ENCODE peak calls at places on chromosomes 2 and 18, in nine cellular contexts. One of them, this sample, is unnamed.

GRCh38 chr2:180063494-180063893 is 56.4 kb upstream of the CWC22 start:
- DNase-seq in CD8-positive, alpha-beta T cell: no peak
- DNase-seq in body of pancreas: no peak
- DNase-seq in uterus: no peak
- DNase-seq in psoas muscle: no peak
- DNase-seq in foreskin fibroblast: no peak
- DNase-seq in PC-3: no peak
- DNase-seq in MM.1S: no peak
- DNase-seq in epithelial cell of esophagus: no peak
- DNase-seq in this sample: no peak

GRCh38 chr2:232345251-232345650 is 33.3 kb upstream of the ALPP start:
- DNase-seq in MM.1S: no peak
- DNase-seq in psoas muscle: peak
- DNase-seq in epithelial cell of esophagus: no peak
- DNase-seq in CD8-positive, alpha-beta T cell: no peak
- DNase-seq in foreskin fibroblast: no peak
- DNase-seq in uterus: no peak
- DNase-seq in body of pancreas: no peak
- DNase-seq in PC-3: no peak
- DNase-seq in this sample: no peak

GRCh38 chr2:159744363-159744762 is 32.1 kb downstream of the MARCHF7 start:
- DNase-seq in epithelial cell of esophagus: no peak
- DNase-seq in uterus: no peak
- DNase-seq in MM.1S: no peak
- DNase-seq in CD8-positive, alpha-beta T cell: no peak
- DNase-seq in foreskin fibroblast: no peak
- DNase-seq in body of pancreas: no peak
- DNase-seq in PC-3: no peak
- DNase-seq in psoas muscle: no peak
- DNase-seq in this sample: no peak

GRCh38 chr2:139478191-139478914 is 698.2 kb upstream of the NXPH2 start:
- DNase-seq in foreskin fibroblast: no peak
- DNase-seq in psoas muscle: no peak
- DNase-seq in uterus: no peak
- DNase-seq in CD8-positive, alpha-beta T cell: no peak
- DNase-seq in body of pancreas: no peak
- DNase-seq in PC-3: peak
- DNase-seq in MM.1S: no peak
- DNase-seq in epithelial cell of esophagus: no peak
- DNase-seq in this sample: no peak

GRCh38 chr2:214034417-214034816 is 376.4 kb upstream of the VWC2L start:
- DNase-seq in foreskin fibroblast: no peak
- DNase-seq in epithelial cell of esophagus: no peak
- DNase-seq in MM.1S: no peak
- DNase-seq in PC-3: no peak
- DNase-seq in body of pancreas: no peak
- DNase-seq in uterus: no peak
- DNase-seq in CD8-positive, alpha-beta T cell: no peak
- DNase-seq in psoas muscle: no peak
- DNase-seq in this sample: no peak

GRCh38 chr2:190637903-190638618 is 10.8 kb upstream of the NAB1 start:
- DNase-seq in uterus: peak
- DNase-seq in MM.1S: no peak
- DNase-seq in body of pancreas: peak
- DNase-seq in PC-3: no peak
- DNase-seq in CD8-positive, alpha-beta T cell: no peak
- DNase-seq in epithelial cell of esophagus: no peak
- DNase-seq in foreskin fibroblast: no peak
- DNase-seq in psoas muscle: peak
- DNase-seq in this sample: no peak

GRCh38 chr2:189858301-189858700 is 74.1 kb downstream of the PMS1 start:
- DNase-seq in psoas muscle: no peak
- DNase-seq in foreskin fibroblast: no peak
- DNase-seq in PC-3: no peak
- DNase-seq in epithelial cell of esophagus: no peak
- DNase-seq in MM.1S: no peak
- DNase-seq in CD8-positive, alpha-beta T cell: no peak
- DNase-seq in uterus: no peak
- DNase-seq in body of pancreas: no peak
- DNase-seq in this sample: no peak

GRCh38 chr2:24329700-24330099 is 30.6 kb downstream of the ITSN2 start:
- DNase-seq in psoas muscle: no peak
- DNase-seq in PC-3: no peak
- DNase-seq in foreskin fibroblast: no peak
- DNase-seq in body of pancreas: no peak
- DNase-seq in CD8-positive, alpha-beta T cell: no peak
- DNase-seq in MM.1S: no peak
- DNase-seq in epithelial cell of esophagus: no peak
- DNase-seq in uterus: no peak
- DNase-seq in this sample: peak

GRCh38 chr2:132415256-132416079 is 1.1 kb upstream of the GPR39 start:
- DNase-seq in foreskin fibroblast: peak
- DNase-seq in psoas muscle: no peak
- DNase-seq in PC-3: peak
- DNase-seq in MM.1S: no peak
- DNase-seq in body of pancreas: no peak
- DNase-seq in uterus: peak
- DNase-seq in CD8-positive, alpha-beta T cell: no peak
- DNase-seq in epithelial cell of esophagus: peak
- DNase-seq in this sample: no peak

GRCh38 chr2:72457801-72458516 is 310.3 kb upstream of the CYP26B1 start:
- DNase-seq in foreskin fibroblast: peak
- DNase-seq in MM.1S: no peak
- DNase-seq in CD8-positive, alpha-beta T cell: no peak
- DNase-seq in psoas muscle: no peak
- DNase-seq in epithelial cell of esophagus: peak
- DNase-seq in PC-3: peak
- DNase-seq in body of pancreas: no peak
- DNase-seq in uterus: no peak
- DNase-seq in this sample: no peak

GRCh38 chr2:129796216-129796615 is 183.2 kb upstream of the RAB6C start:
- DNase-seq in body of pancreas: no peak
- DNase-seq in epithelial cell of esophagus: no peak
- DNase-seq in uterus: no peak
- DNase-seq in CD8-positive, alpha-beta T cell: no peak
- DNase-seq in psoas muscle: no peak
- DNase-seq in foreskin fibroblast: no peak
- DNase-seq in PC-3: no peak
- DNase-seq in MM.1S: no peak
- DNase-seq in this sample: no peak

GRCh38 chr2:7552825-7553550 is 635.8 kb downstream of the RNF144A start:
- DNase-seq in PC-3: no peak
- DNase-seq in CD8-positive, alpha-beta T cell: no peak
- DNase-seq in foreskin fibroblast: no peak
- DNase-seq in psoas muscle: no peak
- DNase-seq in body of pancreas: no peak
- DNase-seq in uterus: no peak
- DNase-seq in epithelial cell of esophagus: no peak
- DNase-seq in MM.1S: no peak
- DNase-seq in this sample: peak

GRCh38 chr2:239393401-239393940 is 7.3 kb downstream of the HDAC4 start:
- DNase-seq in MM.1S: no peak
- DNase-seq in PC-3: no peak
- DNase-seq in CD8-positive, alpha-beta T cell: no peak
- DNase-seq in body of pancreas: peak
- DNase-seq in uterus: no peak
- DNase-seq in psoas muscle: peak
- DNase-seq in foreskin fibroblast: no peak
- DNase-seq in epithelial cell of esophagus: no peak
- DNase-seq in this sample: no peak

GRCh38 chr18:48539406-48540328 is 836 bp downstream of the CTIF start:
- DNase-seq in epithelial cell of esophagus: peak
- DNase-seq in CD8-positive, alpha-beta T cell: no peak
- DNase-seq in PC-3: peak
- DNase-seq in foreskin fibroblast: peak
- DNase-seq in uterus: peak
- DNase-seq in MM.1S: peak
- DNase-seq in psoas muscle: peak
- DNase-seq in body of pancreas: peak
- DNase-seq in this sample: peak

GRCh38 chr2:120346667-120347358 is 877 bp downstream of the INHBB start:
- DNase-seq in psoas muscle: peak
- DNase-seq in uterus: no peak
- DNase-seq in PC-3: no peak
- DNase-seq in epithelial cell of esophagus: peak
- DNase-seq in MM.1S: no peak
- DNase-seq in foreskin fibroblast: peak
- DNase-seq in body of pancreas: no peak
- DNase-seq in CD8-positive, alpha-beta T cell: no peak
- DNase-seq in this sample: no peak

GRCh38 chr2:240197439-240198139 is 57.1 kb upstream of the OTOS start:
- DNase-seq in body of pancreas: no peak
- DNase-seq in PC-3: no peak
- DNase-seq in foreskin fibroblast: no peak
- DNase-seq in uterus: peak
- DNase-seq in CD8-positive, alpha-beta T cell: no peak
- DNase-seq in epithelial cell of esophagus: no peak
- DNase-seq in MM.1S: no peak
- DNase-seq in psoas muscle: no peak
- DNase-seq in this sample: no peak

GRCh38 chr2:64491426-64491825 is 32.7 kb upstream of the AFTPH start:
- DNase-seq in body of pancreas: no peak
- DNase-seq in uterus: no peak
- DNase-seq in MM.1S: no peak
- DNase-seq in epithelial cell of esophagus: no peak
- DNase-seq in CD8-positive, alpha-beta T cell: no peak
- DNase-seq in PC-3: peak
- DNase-seq in foreskin fibroblast: peak
- DNase-seq in psoas muscle: no peak
- DNase-seq in this sample: no peak

GRCh38 chr2:199955007-199955338 is 318 bp downstream of the TYW5 start:
- DNase-seq in epithelial cell of esophagus: no peak
- DNase-seq in psoas muscle: no peak
- DNase-seq in MM.1S: no peak
- DNase-seq in uterus: no peak
- DNase-seq in PC-3: peak
- DNase-seq in foreskin fibroblast: no peak
- DNase-seq in body of pancreas: no peak
- DNase-seq in CD8-positive, alpha-beta T cell: peak
- DNase-seq in this sample: no peak

GRCh38 chr18:57353940-57354461 is 1.6 kb downstream of the ST8SIA3 start:
- DNase-seq in epithelial cell of esophagus: peak
- DNase-seq in body of pancreas: peak
- DNase-seq in MM.1S: no peak
- DNase-seq in foreskin fibroblast: peak
- DNase-seq in PC-3: no peak
- DNase-seq in uterus: no peak
- DNase-seq in CD8-positive, alpha-beta T cell: no peak
- DNase-seq in psoas muscle: peak
- DNase-seq in this sample: no peak
- H3K4me3 ChIP-seq in epithelial cell of esophagus: no peak
- H3K4me3 ChIP-seq in body of pancreas: no peak
- H3K4me3 ChIP-seq in MM.1S: no peak
- H3K4me3 ChIP-seq in foreskin fibroblast: no peak
- H3K4me3 ChIP-seq in PC-3: no peak
- H3K4me3 ChIP-seq in uterus: no peak
- H3K4me3 ChIP-seq in CD8-positive, alpha-beta T cell: no peak
- H3K4me3 ChIP-seq in psoas muscle: no peak
- H3K4me3 ChIP-seq in this sample: no peak

GRCh38 chr2:162368494-162368893 is 24.6 kb downstream of the GCA start:
- DNase-seq in MM.1S: no peak
- DNase-seq in PC-3: no peak
- DNase-seq in uterus: no peak
- DNase-seq in body of pancreas: no peak
- DNase-seq in epithelial cell of esophagus: no peak
- DNase-seq in psoas muscle: no peak
- DNase-seq in CD8-positive, alpha-beta T cell: no peak
- DNase-seq in foreskin fibroblast: no peak
- DNase-seq in this sample: no peak

GRCh38 chr2:162369577-162369976 is 25.6 kb downstream of the GCA start:
- DNase-seq in body of pancreas: no peak
- DNase-seq in MM.1S: no peak
- DNase-seq in uterus: no peak
- DNase-seq in epithelial cell of esophagus: no peak
- DNase-seq in psoas muscle: no peak
- DNase-seq in PC-3: no peak
- DNase-seq in CD8-positive, alpha-beta T cell: no peak
- DNase-seq in foreskin fibroblast: no peak
- DNase-seq in this sample: no peak

GRCh38 chr2:162372818-162373217 is 28.9 kb downstream of the GCA start:
- DNase-seq in epithelial cell of esophagus: no peak
- DNase-seq in psoas muscle: no peak
- DNase-seq in PC-3: no peak
- DNase-seq in MM.1S: no peak
- DNase-seq in CD8-positive, alpha-beta T cell: no peak
- DNase-seq in body of pancreas: no peak
- DNase-seq in foreskin fibroblast: no peak
- DNase-seq in uterus: no peak
- DNase-seq in this sample: no peak
- TF ChIP-seq CTCF in epithelial cell of esophagus: no peak
- TF ChIP-seq CTCF in psoas muscle: no peak
- TF ChIP-seq CTCF in PC-3: no peak
- TF ChIP-seq CTCF in MM.1S: no peak
- TF ChIP-seq CTCF in CD8-positive, alpha-beta T cell: no peak
- TF ChIP-seq CTCF in body of pancreas: no peak
- TF ChIP-seq CTCF in foreskin fibroblast: no peak
- TF ChIP-seq CTCF in uterus: no peak
- TF ChIP-seq CTCF in this sample: no peak

GRCh38 chr2:157393350-157393749 is 50.5 kb downstream of the CYTIP start:
- DNase-seq in foreskin fibroblast: no peak
- DNase-seq in CD8-positive, alpha-beta T cell: no peak
- DNase-seq in uterus: no peak
- DNase-seq in MM.1S: no peak
- DNase-seq in psoas muscle: no peak
- DNase-seq in epithelial cell of esophagus: no peak
- DNase-seq in body of pancreas: no peak
- DNase-seq in PC-3: no peak
- DNase-seq in this sample: no peak

GRCh38 chr2:157386747-157387146 is 57.1 kb downstream of the CYTIP start:
- DNase-seq in foreskin fibroblast: no peak
- DNase-seq in body of pancreas: no peak
- DNase-seq in epithelial cell of esophagus: no peak
- DNase-seq in MM.1S: no peak
- DNase-seq in PC-3: no peak
- DNase-seq in CD8-positive, alpha-beta T cell: no peak
- DNase-seq in psoas muscle: no peak
- DNase-seq in uterus: no peak
- DNase-seq in this sample: no peak

GRCh38 chr2:157386247-157386646 is 57.6 kb downstream of the CYTIP start:
- DNase-seq in PC-3: no peak
- DNase-seq in MM.1S: no peak
- DNase-seq in uterus: no peak
- DNase-seq in foreskin fibroblast: no peak
- DNase-seq in psoas muscle: no peak
- DNase-seq in epithelial cell of esophagus: no peak
- DNase-seq in body of pancreas: no peak
- DNase-seq in CD8-positive, alpha-beta T cell: no peak
- DNase-seq in this sample: no peak

GRCh38 chr2:157388827-157389226 is 55.1 kb downstream of the CYTIP start:
- DNase-seq in epithelial cell of esophagus: no peak
- DNase-seq in body of pancreas: no peak
- DNase-seq in foreskin fibroblast: no peak
- DNase-seq in MM.1S: no peak
- DNase-seq in psoas muscle: no peak
- DNase-seq in PC-3: no peak
- DNase-seq in uterus: no peak
- DNase-seq in CD8-positive, alpha-beta T cell: no peak
- DNase-seq in this sample: no peak
- H3K4me3 ChIP-seq in epithelial cell of esophagus: no peak
- H3K4me3 ChIP-seq in body of pancreas: no peak
- H3K4me3 ChIP-seq in foreskin fibroblast: no peak
- H3K4me3 ChIP-seq in MM.1S: no peak
- H3K4me3 ChIP-seq in psoas muscle: no peak
- H3K4me3 ChIP-seq in PC-3: no peak
- H3K4me3 ChIP-seq in uterus: no peak
- H3K4me3 ChIP-seq in CD8-positive, alpha-beta T cell: no peak
- H3K4me3 ChIP-seq in this sample: no peak

GRCh38 chr2:97870396-97870843 is 125.3 kb downstream of the TMEM131 start:
- DNase-seq in uterus: no peak
- DNase-seq in psoas muscle: no peak
- DNase-seq in foreskin fibroblast: peak
- DNase-seq in MM.1S: peak
- DNase-seq in PC-3: peak
- DNase-seq in epithelial cell of esophagus: peak
- DNase-seq in body of pancreas: no peak
- DNase-seq in CD8-positive, alpha-beta T cell: peak
- DNase-seq in this sample: peak
- TF ChIP-seq CTCF in uterus: no peak
- TF ChIP-seq CTCF in psoas muscle: no peak
- TF ChIP-seq CTCF in foreskin fibroblast: no peak
- TF ChIP-seq CTCF in MM.1S: no peak
- TF ChIP-seq CTCF in PC-3: no peak
- TF ChIP-seq CTCF in epithelial cell of esophagus: no peak
- TF ChIP-seq CTCF in body of pancreas: no peak
- TF ChIP-seq CTCF in CD8-positive, alpha-beta T cell: no peak
- TF ChIP-seq CTCF in this sample: no peak